ENCODE peak calls at places on chromosome 21, in eight cellular contexts. J, U, W, D, M, I, Y and K are unnamed samples.

GRCh38 chr21:27570306-27570868 is 603.5 kb upstream of the ADAMTS5 start:
- ATAC-seq in I (no peak), J (peak; percentile 83), U (no peak), W (no peak), D (no peak), Y (peak; percentile 92), M (peak; percentile 59), K (no peak)

GRCh38 chr21:38567577-38568360 is 69.5 kb upstream of the ERG start:
- ATAC-seq in Y (peak; percentile 83), U (no peak), I (no peak), J (no peak), M (peak; percentile 24), D (no peak), W (no peak), K (no peak)

GRCh38 chr21:32861871-32862270 is 90.3 kb upstream of the PAXBP1 start:
- ATAC-seq in I (no peak), D (no peak), W (no peak), J (no peak), Y (no peak), M (peak; percentile 31), U (no peak), K (no peak)

GRCh38 chr21:39374046-39374445 is 25.2 kb upstream of the HMGN1 start:
- ATAC-seq in U (no peak), M (no peak), Y (peak; percentile 53), J (no peak), D (no peak), W (no peak), I (no peak), K (no peak)

GRCh38 chr21:45309541-45310381 is 22.1 kb upstream of the POFUT2 start:
- ATAC-seq in J (no peak), D (no peak), W (no peak), Y (peak; percentile 68), M (no peak), I (no peak), U (no peak), K (no peak)

GRCh38 chr21:45923146-45923545 is 58.4 kb upstream of the COL6A1 start:
- ATAC-seq in J (peak; percentile 93), M (peak; percentile 95), U (peak; percentile 56), Y (peak; percentile 44), D (peak; percentile 63), I (peak; percentile 85), W (peak; percentile 47), K (peak; percentile 64)

GRCh38 chr21:43925096-43925481 is 60.1 kb downstream of the AGPAT3 start:
- ATAC-seq in D (no peak), J (peak; percentile 9), W (peak; percentile 89), U (no peak), Y (no peak), I (no peak), M (peak; percentile 34), K (no peak)

GRCh38 chr21:31530364-31530763 is 129.1 kb upstream of the SOD1 start:
- ATAC-seq in W (no peak), U (no peak), I (no peak), M (no peak), J (no peak), Y (no peak), D (no peak), K (no peak)

GRCh38 chr21:44752701-44753235 is 41.4 kb upstream of the TSPEAR start:
- ATAC-seq in U (no peak), W (peak; percentile 85), M (no peak), J (no peak), Y (no peak), D (no peak), I (no peak), K (no peak)

GRCh38 chr21:19695796-19696195 is 1292.2 kb upstream of the TMPRSS15 start:
- ATAC-seq in Y (no peak), D (no peak), W (no peak), M (no peak), I (no peak), J (no peak), U (no peak), K (no peak)

GRCh38 chr21:28743723-28744122 is 249.0 kb downstream of the LTN1 start:
- ATAC-seq in U (no peak), I (no peak), J (no peak), Y (no peak), D (no peak), M (no peak), W (no peak), K (no peak)